ENCODE peak calls at places on chromosomes 16 and 17, in eight cellular contexts. N is AG10803; M is CD4-positive, alpha-beta T cell; Y is HT-29; E is NCI-H1092; O is left kidney; G is EH; L is neural progenitor cell. R is an unnamed sample.

GRCh38 chr16:31471875-31472558 is at the start of gene TGFB1I1:
- DNase-seq in E (no peak), O (peak), G (peak), Y (no peak), M (no peak), L (peak), N (peak), R (no peak)

GRCh38 chr16:87653234-87653633 is 50.9 kb downstream of the JPH3 start:
- DNase-seq in O (peak), M (no peak), E (no peak), L (no peak), Y (peak), N (no peak), G (no peak), R (no peak)

GRCh38 chr16:23501291-23501690 is 9.0 kb downstream of the GGA2 start:
- DNase-seq in L (no peak), N (no peak), O (no peak), E (no peak), G (no peak), M (no peak), Y (no peak), R (no peak)

GRCh38 chr17:68035131-68035522 is 408 bp upstream of the KPNA2 start:
- DNase-seq in L (peak), O (no peak), N (no peak), M (peak), G (no peak), Y (no peak), E (no peak), R (peak)

GRCh38 chr16:9465150-9465549 is 373.7 kb downstream of the HAPSTR1 start:
- DNase-seq in G (no peak), L (no peak), E (no peak), Y (no peak), N (no peak), O (no peak), M (no peak), R (no peak)

GRCh38 chr17:41311111-41311510 is 2.0 kb upstream of the KRTAP16-1 start:
- DNase-seq in E (no peak), L (no peak), G (no peak), M (no peak), N (no peak), O (no peak), Y (no peak), R (no peak)

GRCh38 chr16:84827131-84827574 is 7.4 kb downstream of the CRISPLD2 start:
- DNase-seq in M (no peak), O (peak), E (no peak), G (peak), N (peak), Y (no peak), L (no peak), R (no peak)

GRCh38 chr17:59752446-59752845 is 45.0 kb downstream of the VMP1 start:
- DNase-seq in E (no peak), M (no peak), G (peak), O (no peak), N (peak), L (no peak), Y (no peak), R (no peak)

GRCh38 chr17:15351925-15352324 is 10.5 kb upstream of the TEKT3 start:
- DNase-seq in M (no peak), G (peak), L (no peak), Y (no peak), E (no peak), N (peak), O (no peak), R (no peak)

GRCh38 chr16:87060026-87060986 is 256.9 kb downstream of the C16orf95 start:
- DNase-seq in O (peak), L (peak), G (peak), N (peak), Y (no peak), M (no peak), E (no peak), R (no peak)

GRCh38 chr17:65170839-65171238 is 33.7 kb downstream of the RGS9 start:
- DNase-seq in Y (no peak), O (no peak), M (no peak), N (no peak), G (no peak), L (no peak), E (peak), R (no peak)

GRCh38 chr17:83064732-83065659 is 14.4 kb upstream of the METRNL start:
- DNase-seq in G (no peak), E (no peak), N (no peak), O (no peak), Y (peak), L (no peak), M (no peak), R (no peak)

GRCh38 chr17:18230288-18231141 is 5.1 kb downstream of the LLGL1 start:
- DNase-seq in E (no peak), M (no peak), O (no peak), N (no peak), Y (no peak), G (no peak), L (no peak), R (no peak)

GRCh38 chr16:9091867-9092281 is 430 bp downstream of the HAPSTR1 start:
- DNase-seq in Y (peak), E (no peak), O (peak), N (peak), G (peak), M (peak), L (no peak), R (peak)

GRCh38 chr16:87117936-87118335 is 199.3 kb downstream of the C16orf95 start:
- DNase-seq in Y (no peak), N (no peak), G (no peak), O (no peak), M (no peak), L (no peak), E (no peak), R (no peak)

GRCh38 chr16:68070811-68071546 is 14.2 kb upstream of the NFATC3 start:
- DNase-seq in G (no peak), O (peak), Y (no peak), E (no peak), N (no peak), M (no peak), L (no peak), R (no peak)

GRCh38 chr17:61131555-61131954 is 268.1 kb upstream of the TBX2 start:
- DNase-seq in M (no peak), O (peak), Y (no peak), G (no peak), E (no peak), L (no peak), N (no peak), R (no peak)

GRCh38 chr17:65604070-65604469 is 42.6 kb upstream of the AXIN2 start:
- DNase-seq in G (no peak), Y (no peak), E (no peak), N (no peak), M (no peak), O (no peak), L (no peak), R (no peak)

GRCh38 chr17:37360632-37361031 is 15.2 kb upstream of the C17orf78 start:
- DNase-seq in G (no peak), E (no peak), Y (peak), M (no peak), L (no peak), O (no peak), N (peak), R (no peak)

GRCh38 chr16:71367243-71367976 is 8.9 kb downstream of the CALB2 start:
- DNase-seq in G (peak), Y (peak), L (peak), E (peak), M (no peak), N (peak), O (peak), R (no peak)

GRCh38 chr17:47698749-47699535 is 5.0 kb downstream of the TBKBP1 start:
- DNase-seq in Y (peak), N (peak), O (peak), M (peak), E (peak), G (peak), L (peak), R (peak)

GRCh38 chr17:27339198-27339835 is 45.4 kb downstream of the WSB1 start:
- DNase-seq in O (no peak), Y (no peak), L (no peak), E (no peak), N (no peak), G (no peak), M (no peak), R (no peak)

GRCh38 chr17:3750926-3751325 is 27.2 kb downstream of the HASPIN start:
- DNase-seq in Y (no peak), N (no peak), M (peak), O (no peak), G (no peak), E (no peak), L (no peak), R (peak)

GRCh38 chr17:74465378-74466110 is 890 bp upstream of the CD300A start:
- DNase-seq in E (no peak), N (no peak), O (no peak), L (no peak), M (no peak), Y (no peak), G (no peak), R (no peak)

GRCh38 chr17:32161506-32162365 is 19.4 kb downstream of the RHOT1 start:
- DNase-seq in G (peak), Y (peak), O (no peak), M (no peak), N (peak), L (no peak), E (no peak), R (no peak)

R was measured in activated T-helper 1 cell treated with Interleukin-2 at 50 U/mL for 16 hours.